ENCODE peak calls at places on chromosomes 12 and 14, in six cellular contexts. O, U, A, N, H and F are unnamed samples.

GRCh38 chr12:81369175-81369574 is 291.3 kb downstream of the ACSS3 start:
- DNase-seq in O (no peak), U (no peak), A (no peak), N (no peak), H (no peak), F (no peak)

GRCh38 chr14:20609215-20610001 is 18.2 kb upstream of the RNASE12 start:
- DNase-seq in O (peak), U (peak), A (no peak), N (peak), H (peak), F (peak)

GRCh38 chr12:27843714-27844245 is 63.7 kb upstream of the MANSC4 start:
- DNase-seq in O (no peak), U (no peak), A (no peak), N (no peak), H (no peak), F (no peak)

GRCh38 chr14:89370781-89371180 is 46.3 kb downstream of the FOXN3 start:
- DNase-seq in O (no peak), U (no peak), A (no peak), N (no peak), H (no peak), F (no peak)

GRCh38 chr12:40525054-40525453 is 167.2 kb upstream of the CNTN1 start:
- DNase-seq in O (no peak), U (no peak), A (no peak), N (no peak), H (no peak), F (no peak)

GRCh38 chr14:42664185-42664584 is 1057.5 kb downstream of the LRFN5 start:
- DNase-seq in O (no peak), U (no peak), A (no peak), N (no peak), H (no peak), F (no peak)

GRCh38 chr14:72726444-72726843 is 167.5 kb downstream of the DPF3 start:
- DNase-seq in O (no peak), U (no peak), A (no peak), N (no peak), H (no peak), F (no peak)

GRCh38 chr14:106442857-106443256 is 916.5 kb downstream of the TMEM121 start:
- DNase-seq in O (no peak), U (peak), A (peak), N (peak), H (no peak), F (no peak)

GRCh38 chr12:27828196-27828595 is 48.2 kb upstream of the MANSC4 start:
- DNase-seq in O (no peak), U (no peak), A (no peak), N (no peak), H (no peak), F (no peak)

GRCh38 chr12:561908-562593 is 101.2 kb downstream of the NINJ2 start:
- DNase-seq in O (no peak), U (no peak), A (no peak), N (no peak), H (no peak), F (no peak)

GRCh38 chr14:68359862-68360552 is 432.9 kb downstream of the ZFP36L1 start:
- DNase-seq in O (no peak), U (no peak), A (no peak), N (no peak), H (no peak), F (no peak)

GRCh38 chr12:66107451-66107915 is 23.1 kb downstream of the LLPH start:
- DNase-seq in O (peak), U (peak), A (peak), N (peak), H (peak), F (peak)

GRCh38 chr12:98465505-98465904 is 49.9 kb upstream of the TMPO start:
- DNase-seq in O (no peak), U (no peak), A (no peak), N (no peak), H (no peak), F (no peak)

GRCh38 chr14:74784634-74785033 is 21.5 kb downstream of the YLPM1 start:
- DNase-seq in O (no peak), U (peak), A (no peak), N (no peak), H (no peak), F (no peak)

GRCh38 chr12:89742337-89743022 is 33.8 kb upstream of the ATP2B1 start:
- DNase-seq in O (no peak), U (no peak), A (no peak), N (no peak), H (no peak), F (no peak)

GRCh38 chr12:129964826-129965457 is 61.1 kb upstream of the TMEM132D start:
- DNase-seq in O (no peak), U (no peak), A (no peak), N (no peak), H (no peak), F (no peak)

GRCh38 chr12:121839993-121840761 is 18.5 kb downstream of the HPD start:
- DNase-seq in O (no peak), U (no peak), A (no peak), N (no peak), H (no peak), F (no peak)

GRCh38 chr12:95774311-95775045 is 16.1 kb downstream of the NTN4 start:
- DNase-seq in O (no peak), U (no peak), A (no peak), N (no peak), H (no peak), F (no peak)

GRCh38 chr14:78581222-78581621 is 411.0 kb downstream of the NRXN3 start:
- DNase-seq in O (no peak), U (no peak), A (no peak), N (no peak), H (no peak), F (no peak)

GRCh38 chr14:85425507-85425906 is 104.4 kb upstream of the FLRT2 start:
- DNase-seq in O (no peak), U (no peak), A (no peak), N (no peak), H (no peak), F (no peak)